ENCODE peak calls at places on chromosome 7, in eight cellular contexts. M, P, N, Y, C, H, G and W are unnamed samples.

GRCh38 chr7:41096921-41097320 is 606.0 kb downstream of the INHBA start:
- DNase-seq in M (no peak), P (peak; percentile 87), N (no peak), Y (no peak), C (no peak), H (no peak), G (no peak), W (no peak)

GRCh38 chr7:15747187-15748111 is 61.0 kb upstream of the MEOX2 start:
- DNase-seq in M (no peak), P (no peak), N (no peak), Y (no peak), C (no peak), H (no peak), G (no peak), W (no peak)

GRCh38 chr7:152607007-152607406 is 68.9 kb downstream of the XRCC2 start:
- DNase-seq in M (no peak), P (no peak), N (no peak), Y (no peak), C (no peak), H (no peak), G (no peak), W (no peak)

GRCh38 chr7:116258734-116259133 is 48.4 kb downstream of the TES start:
- DNase-seq in M (peak; percentile 50), P (no peak), N (no peak), Y (peak; percentile 71), C (peak; percentile 36), H (peak; percentile 85), G (no peak), W (peak; percentile 44)

GRCh38 chr7:78019457-78020130 is 221.0 kb downstream of the PHTF2 start:
- DNase-seq in M (peak; percentile 79), P (peak; percentile 34), N (peak; percentile 91), Y (peak; percentile 91), C (peak; percentile 72), H (peak; percentile 75), G (peak; percentile 79), W (peak; percentile 63)

GRCh38 chr7:102426268-102427031 is 6.9 kb upstream of the ORAI2 start:
- DNase-seq in M (no peak), P (no peak), N (no peak), Y (no peak), C (no peak), H (no peak), G (no peak), W (peak; percentile 92)

GRCh38 chr7:50359995-50360925 is 55.7 kb downstream of the IKZF1 start:
- DNase-seq in M (no peak), P (no peak), N (peak; percentile 69), Y (no peak), C (no peak), H (no peak), G (no peak), W (peak; percentile 90)

GRCh38 chr7:116499168-116500070 is at the start of gene CAV2:
- DNase-seq in M (peak; percentile 74), P (no peak), N (peak; percentile 90), Y (peak; percentile 69), C (peak; percentile 20), H (peak; percentile 63), G (no peak), W (peak; percentile 30)

GRCh38 chr7:28840515-28841125 is 117.5 kb downstream of the TRIL start:
- DNase-seq in M (peak; percentile 32), P (no peak), N (no peak), Y (peak; percentile 58), C (no peak), H (peak; percentile 11), G (no peak), W (no peak)

GRCh38 chr7:91945476-91945875 is 4.8 kb downstream of the AKAP9 start:
- DNase-seq in M (no peak), P (peak; percentile 38), N (no peak), Y (no peak), C (no peak), H (no peak), G (no peak), W (no peak)

GRCh38 chr7:27148776-27149641 is 1.4 kb upstream of the HOXA6 start:
- DNase-seq in M (no peak), P (no peak), N (peak; percentile 19), Y (peak; percentile 17), C (no peak), H (peak; percentile 74), G (no peak), W (no peak)

GRCh38 chr7:74483402-74484336 is 30.0 kb downstream of the GTF2IRD1 start:
- DNase-seq in M (no peak), P (no peak), N (no peak), Y (no peak), C (no peak), H (no peak), G (no peak), W (no peak)

GRCh38 chr7:115522174-115522573 is 508.4 kb downstream of the TFEC start:
- DNase-seq in M (no peak), P (no peak), N (no peak), Y (no peak), C (no peak), H (no peak), G (no peak), W (no peak)

GRCh38 chr7:85851571-85852193 is 664.8 kb upstream of the SEMA3D start:
- DNase-seq in M (peak; percentile 11), P (peak; percentile 29), N (no peak), Y (peak; percentile 42), C (no peak), H (peak; percentile 42), G (no peak), W (no peak)

GRCh38 chr7:93301736-93302135 is 69.6 kb downstream of the VPS50 start:
- DNase-seq in M (no peak), P (no peak), N (no peak), Y (no peak), C (no peak), H (no peak), G (no peak), W (no peak)

GRCh38 chr7:155386608-155387007 is 71.3 kb upstream of the EN2 start:
- DNase-seq in M (no peak), P (no peak), N (no peak), Y (no peak), C (no peak), H (no peak), G (no peak), W (no peak)

GRCh38 chr7:72405389-72405788 is 6.7 kb downstream of the CALN1 start:
- DNase-seq in M (peak; percentile 21), P (no peak), N (no peak), Y (no peak), C (no peak), H (no peak), G (no peak), W (peak; percentile 44)

GRCh38 chr7:2355079-2356008 is 717 bp downstream of the EIF3B start:
- DNase-seq in M (peak; percentile 12), P (no peak), N (peak; percentile 67), Y (peak; percentile 75), C (peak; percentile 14), H (peak; percentile 37), G (no peak), W (peak; percentile 22)

GRCh38 chr7:47571355-47572100 is 10.4 kb downstream of the TNS3 start:
- DNase-seq in M (peak; percentile 45), P (peak; percentile 67), N (peak; percentile 55), Y (no peak), C (no peak), H (no peak), G (no peak), W (no peak)

GRCh38 chr7:69147631-69148030 is 450.6 kb upstream of the AUTS2 start:
- DNase-seq in M (no peak), P (no peak), N (no peak), Y (no peak), C (no peak), H (no peak), G (no peak), W (no peak)

GRCh38 chr7:28478661-28479060 is 66.3 kb downstream of the CREB5 start:
- DNase-seq in M (no peak), P (no peak), N (no peak), Y (no peak), C (no peak), H (no peak), G (no peak), W (no peak)

GRCh38 chr7:4270268-4270667 is 411.8 kb upstream of the FOXK1 start:
- DNase-seq in M (no peak), P (no peak), N (no peak), Y (no peak), C (no peak), H (no peak), G (peak; percentile 53), W (no peak)

GRCh38 chr7:105963038-105963667 is at the start of gene CDHR3:
- DNase-seq in M (no peak), P (no peak), N (peak; percentile 94), Y (no peak), C (no peak), H (no peak), G (peak; percentile 16), W (no peak)

GRCh38 chr7:47460251-47460989 is 121.5 kb downstream of the TNS3 start:
- DNase-seq in M (no peak), P (no peak), N (no peak), Y (no peak), C (no peak), H (no peak), G (no peak), W (no peak)

GRCh38 chr7:11833431-11833830 is 1.4 kb upstream of the THSD7A start:
- DNase-seq in M (no peak), P (no peak), N (peak; percentile 42), Y (no peak), C (no peak), H (peak; percentile 26), G (no peak), W (no peak)

DNA sequence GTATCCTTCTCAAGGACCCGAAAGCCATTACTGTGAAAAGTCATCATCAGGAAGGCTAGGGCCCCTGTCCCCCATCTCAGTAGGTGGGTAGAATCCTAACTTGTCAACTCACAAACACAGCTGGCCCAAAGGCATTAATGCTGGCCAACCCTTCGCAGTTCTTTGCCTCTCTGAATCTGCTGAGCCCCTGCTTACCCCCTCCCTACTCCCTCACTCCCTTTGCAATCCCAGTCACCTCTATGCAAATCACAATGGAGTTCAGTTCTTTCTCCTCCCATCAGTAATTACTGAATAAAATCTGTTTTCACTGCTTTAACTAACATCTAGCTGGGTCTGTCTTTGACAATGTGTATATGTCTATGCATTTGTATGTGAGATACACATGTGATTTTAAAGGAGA is 38.1 kb upstream of the AOAH start:
- DNase-seq in M (no peak), P (no peak), N (no peak), Y (peak; percentile 33), C (no peak), H (no peak), G (no peak), W (no peak)
- TF ChIP-seq CTCF in M (no peak), P (no peak), N (no peak), Y (no peak), C (no peak), H (no peak), G (no peak), W (no peak)

GRCh38 chr7:131307627-131308026 is 20.0 kb upstream of the MKLN1 start:
- DNase-seq in M (no peak), P (no peak), N (no peak), Y (no peak), C (no peak), H (no peak), G (no peak), W (no peak)
- TF ChIP-seq CTCF in M (no peak), P (no peak), N (no peak), Y (no peak), C (no peak), H (no peak), G (no peak), W (no peak)

GRCh38 chr7:148932-149855 is 43.2 kb upstream of the FAM20C start:
- DNase-seq in M (peak; percentile 99), P (peak; percentile 98), N (peak; percentile 97), Y (peak; percentile 97), C (peak; percentile 93), H (peak; percentile 99), G (peak; percentile 98), W (peak; percentile 97)
- TF ChIP-seq CTCF in M (no peak), P (no peak), N (no peak), Y (peak; percentile 5), C (no peak), H (no peak), G (no peak), W (no peak)

GRCh38 chr7:83947260-83947659 is 247.3 kb downstream of the SEMA3A start:
- DNase-seq in M (no peak), P (no peak), N (peak; percentile 80), Y (peak; percentile 78), C (no peak), H (no peak), G (no peak), W (peak; percentile 15)
- TF ChIP-seq CTCF in M (peak; percentile 19), P (peak; percentile 37), N (peak; percentile 91), Y (peak; percentile 93), C (peak; percentile 41), H (peak; percentile 47), G (peak; percentile 54), W (peak; percentile 20)